ENCODE peak calls at places on chromosomes 12 and 14, in ten cellular contexts. W is NCI-H345; P is GM13977; H is GF-D8; G is left colon; U is T-helper 22 cell; Z is Right ventricle myocardium inferior; A is stimulated activated CD4-positive, alpha-beta T cell treated with anti-CD3 and anti-CD28 coated beads, Interleukin-15, amount 100 ng/mL, for 1 hour; Y is hepatic stellate cell; Q is H9. C is an unnamed sample.

GRCh38 chr14:75271514-75271913 is 7.1 kb upstream of the FOS start:
- DNase-seq in U (no peak), G (no peak), Y (no peak), W (no peak), Q (no peak), H (no peak), P (no peak), Z (no peak), A (no peak), C (no peak)

GRCh38 chr12:83958997-83959396 is 953.6 kb downstream of the SLC6A15 start:
- DNase-seq in U (no peak), A (no peak), Y (no peak), H (no peak), G (no peak), W (no peak), P (peak), Z (no peak), Q (no peak), C (no peak)

GRCh38 chr12:110370732-110371141 is 32.8 kb downstream of the ANAPC7 start:
- DNase-seq in U (no peak), G (no peak), Z (no peak), Y (no peak), Q (peak), A (no peak), H (no peak), P (no peak), W (peak), C (peak)

GRCh38 chr12:131055596-131056233 is 102.0 kb downstream of the ADGRD1 start:
- DNase-seq in U (no peak), H (no peak), Y (no peak), G (no peak), P (no peak), Q (no peak), W (no peak), A (no peak), Z (no peak), C (no peak)

GRCh38 chr12:115049617-115050016 is 365.6 kb upstream of the TBX3 start:
- DNase-seq in P (no peak), H (no peak), U (no peak), W (no peak), Q (no peak), G (no peak), Z (no peak), Y (no peak), A (no peak), C (no peak)

GRCh38 chr12:48750215-48750614 is 33.7 kb upstream of the CCNT1 start:
- DNase-seq in U (no peak), Q (no peak), H (no peak), Z (no peak), A (no peak), P (no peak), G (no peak), Y (no peak), W (no peak), C (no peak)

GRCh38 chr14:55094630-55095157 is 34.4 kb upstream of the LGALS3 start:
- DNase-seq in G (no peak), Z (no peak), Q (no peak), Y (no peak), A (no peak), H (no peak), W (peak), P (no peak), U (no peak), C (no peak)

GRCh38 chr12:92080390-92081285 is 65.0 kb downstream of the BTG1 start:
- DNase-seq in G (no peak), W (no peak), P (no peak), A (no peak), U (no peak), Q (no peak), Z (no peak), H (no peak), Y (peak), C (no peak)

GRCh38 chr14:74579447-74580274 is 32.4 kb downstream of the LTBP2 start:
- DNase-seq in Q (no peak), Y (peak), W (no peak), G (no peak), U (no peak), Z (no peak), A (no peak), P (no peak), H (no peak), C (no peak)

GRCh38 chr12:116539905-116540482 is 19.2 kb upstream of the MAP1LC3B2 start:
- DNase-seq in Y (no peak), H (no peak), Z (peak), U (no peak), A (no peak), W (peak), Q (peak), G (no peak), P (no peak), C (no peak)

C was measured in ureter.